ENCODE peak calls at places on chromosome 7, in ten cellular contexts. E is tibial nerve, U is AG04450, Q is hepatocyte, L is A549, M is IMR-90, S is K562, W is transverse colon, Z is H9, A is colonic mucosa. H is an unnamed sample.

GRCh38 chr7:104791065-104791464 is 222.9 kb upstream of the KMT2E start:
- DNase-seq in E (no peak), U (no peak), Q (no peak), L (no peak), M (no peak), S (no peak), W (no peak), Z (no peak), A (no peak), H (no peak)

GRCh38 chr7:83301416-83301815 is 138.7 kb upstream of the PCLO start:
- DNase-seq in E (no peak), U (no peak), Q (no peak), L (no peak), M (no peak), S (no peak), W (no peak), Z (no peak), A (no peak), H (no peak)

GRCh38 chr7:93890041-93890463 is 501 bp downstream of the TFPI2 start:
- DNase-seq in E (no peak), U (no peak), Q (peak; percentile 56), L (peak; percentile 46), M (peak; percentile 63), S (no peak), W (no peak), Z (peak; percentile 68), A (no peak), H (peak; percentile 48)

GRCh38 chr7:24340727-24341126 is 56.7 kb downstream of the NPY start:
- DNase-seq in E (no peak), U (no peak), Q (no peak), L (no peak), M (no peak), S (no peak), W (no peak), Z (no peak), A (no peak), H (no peak)

GRCh38 chr7:37035631-37036030 is 311.3 kb upstream of the AOAH start:
- DNase-seq in E (no peak), U (no peak), Q (no peak), L (no peak), M (no peak), S (no peak), W (no peak), Z (no peak), A (no peak), H (no peak)

GRCh38 chr7:137715101-137715500 is 131.7 kb downstream of the DGKI start:
- DNase-seq in E (no peak), U (no peak), Q (no peak), L (no peak), M (peak; percentile 16), S (no peak), W (no peak), Z (no peak), A (no peak), H (no peak)

GRCh38 chr7:149209518-149210269 is 14.3 kb downstream of the ZNF282 start:
- DNase-seq in E (peak; percentile 19), U (no peak), Q (peak; percentile 60), L (peak; percentile 83), M (peak; percentile 55), S (peak; percentile 82), W (peak; percentile 45), Z (peak; percentile 80), A (peak; percentile 51), H (peak; percentile 48)

GRCh38 chr7:126715076-126715475 is 537.7 kb downstream of the GRM8 start:
- DNase-seq in E (no peak), U (no peak), Q (no peak), L (no peak), M (no peak), S (no peak), W (no peak), Z (no peak), A (no peak), H (no peak)

GRCh38 chr7:34091330-34091917 is 186.1 kb downstream of the BMPER start:
- DNase-seq in E (peak; percentile 47), U (peak; percentile 18), Q (peak; percentile 49), L (no peak), M (peak; percentile 69), S (peak; percentile 29), W (peak; percentile 26), Z (peak; percentile 37), A (peak; percentile 31), H (no peak)
- TF ChIP-seq CTCF in E (peak; percentile 45), U (peak; percentile 51), Q (peak; percentile 52), L (peak; percentile 62), M (peak; percentile 76), S (peak; percentile 24), W (peak; percentile 43), Z (peak; percentile 82), A (peak; percentile 37), H (peak; percentile 67)

GRCh38 chr7:55179897-55180682 is 161.3 kb downstream of the EGFR start:
- DNase-seq in E (no peak), U (no peak), Q (no peak), L (no peak), M (no peak), S (no peak), W (no peak), Z (no peak), A (no peak), H (no peak)

GRCh38 chr7:55177068-55177530 is 158.3 kb downstream of the EGFR start:
- DNase-seq in E (no peak), U (no peak), Q (no peak), L (no peak), M (no peak), S (no peak), W (no peak), Z (no peak), A (no peak), H (no peak)

GRCh38 chr7:55178863-55179773 is 160.3 kb downstream of the EGFR start:
- DNase-seq in E (no peak), U (no peak), Q (peak; percentile 41), L (no peak), M (no peak), S (no peak), W (no peak), Z (no peak), A (no peak), H (no peak)

GRCh38 chr7:55178292-55178862 is 159.6 kb downstream of the EGFR start:
- DNase-seq in E (no peak), U (no peak), Q (no peak), L (no peak), M (no peak), S (no peak), W (no peak), Z (no peak), A (no peak), H (peak; percentile 38)

DNA sequence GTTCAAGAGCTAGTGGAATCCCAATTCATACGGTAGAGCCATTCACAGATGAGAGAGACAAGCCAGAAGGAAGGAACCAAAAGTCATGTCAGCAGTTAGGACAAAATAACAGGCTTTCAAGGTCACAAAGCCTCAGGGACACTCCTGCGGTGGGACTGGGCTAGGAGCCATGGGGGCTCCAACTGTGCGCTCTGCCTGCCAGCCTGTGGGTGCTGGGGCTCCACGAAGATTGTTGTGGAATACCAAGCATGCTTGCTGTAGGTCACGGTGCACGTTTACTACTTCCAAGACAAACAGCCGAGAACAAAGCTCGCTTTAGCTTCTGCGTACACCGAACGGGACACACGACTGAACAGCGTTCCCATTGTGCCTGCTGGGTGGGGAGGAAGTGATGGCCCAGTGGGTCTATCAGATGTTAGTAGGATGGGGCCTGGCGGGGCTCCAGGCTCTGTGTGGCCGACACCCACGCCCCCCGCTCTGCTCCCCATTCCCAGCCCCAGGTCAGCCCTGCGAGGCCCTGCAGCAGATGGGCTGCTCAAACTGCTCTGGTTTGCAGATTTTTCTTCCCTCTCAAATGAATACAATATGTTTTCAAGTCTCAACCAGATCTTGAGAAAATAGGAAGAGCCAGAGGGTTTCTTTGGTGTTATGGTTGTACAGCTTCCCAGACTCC is 158.9 kb downstream of the EGFR start:
- DNase-seq in E (peak; percentile 79), U (no peak), Q (no peak), L (no peak), M (no peak), S (no peak), W (peak; percentile 21), Z (no peak), A (no peak), H (peak; percentile 58)
- H3K27ac ChIP-seq in E (peak overlapping the region; percentile 47), U (no peak overlapping the region), Q (peak overlapping the region; percentile 85), L (no peak overlapping the region), M (no peak overlapping the region), S (no peak overlapping the region), W (peak overlapping the region; percentile 22), Z (no peak overlapping the region), A (peak overlapping the region; percentile 3), H (peak overlapping the region; percentile 65)

GRCh38 chr7:1651031-1651446 is 19.0 kb upstream of the ELFN1 start:
- DNase-seq in E (no peak), U (no peak), Q (no peak), L (no peak), M (no peak), S (no peak), W (no peak), Z (no peak), A (no peak), H (no peak)

GRCh38 chr7:1651897-1652296 is 18.2 kb upstream of the ELFN1 start:
- DNase-seq in E (no peak), U (no peak), Q (no peak), L (no peak), M (no peak), S (no peak), W (no peak), Z (peak; percentile 18), A (no peak), H (no peak)

GRCh38 chr7:1647961-1648631 is 22.0 kb upstream of the ELFN1 start:
- DNase-seq in E (no peak), U (no peak), Q (no peak), L (no peak), M (no peak), S (peak; percentile 92), W (no peak), Z (no peak), A (no peak), H (peak; percentile 92)

GRCh38 chr7:1649751-1650326 is 20.2 kb upstream of the ELFN1 start:
- DNase-seq in E (no peak), U (no peak), Q (no peak), L (no peak), M (no peak), S (no peak), W (no peak), Z (no peak), A (no peak), H (no peak)

DNA sequence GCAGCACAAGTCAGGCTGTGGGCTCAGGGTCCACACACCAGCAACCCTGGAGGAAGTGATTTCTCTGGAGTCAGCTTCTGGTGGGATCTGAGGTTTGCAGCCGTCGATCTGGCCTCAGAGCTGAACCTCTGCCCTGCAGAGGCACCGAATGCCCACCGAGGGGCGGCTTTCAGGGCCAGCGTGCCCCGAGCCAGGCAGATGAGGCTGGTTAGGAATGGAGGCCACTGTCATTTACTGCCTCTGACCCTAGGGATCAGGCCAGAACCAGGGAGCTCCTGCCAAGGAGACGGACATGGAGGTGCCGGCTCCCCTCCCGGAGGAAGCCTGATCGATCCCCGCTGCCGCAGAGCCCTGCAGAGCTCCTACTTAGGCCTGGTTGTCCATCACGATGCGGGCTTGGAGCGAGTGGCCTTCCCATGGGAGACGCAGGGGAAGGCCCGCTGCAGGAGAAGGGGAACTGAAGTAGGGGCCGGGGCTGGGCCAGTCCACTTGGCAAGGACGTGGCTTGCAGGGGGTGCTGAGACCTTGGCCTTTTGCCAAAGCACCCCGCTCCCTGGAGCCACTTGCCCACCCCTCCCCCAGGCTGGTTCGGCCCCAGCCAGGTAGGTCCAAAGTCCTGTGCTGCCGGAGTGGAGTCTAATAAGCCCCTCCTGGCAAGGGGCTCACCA is 19.6 kb upstream of the ELFN1 start:
- DNase-seq in E (no peak), U (no peak), Q (peak; percentile 3), L (no peak), M (no peak), S (no peak), W (no peak), Z (no peak), A (no peak), H (peak; percentile 12)
- TF ChIP-seq CTCF in E (no peak), U (no peak), Q (no peak), L (no peak), M (no peak), S (no peak), W (no peak), Z (peak; percentile 22), A (no peak), H (no peak)

GRCh38 chr7:11830582-11831382 is 1.2 kb downstream of the THSD7A start:
- DNase-seq in E (no peak), U (no peak), Q (peak; percentile 19), L (no peak), M (peak; percentile 1), S (no peak), W (no peak), Z (no peak), A (no peak), H (no peak)
- H3K27ac ChIP-seq in E (peak overlapping the region; percentile 41), U (no peak overlapping the region), Q (peak overlapping the region; percentile 30), L (peak overlapping the region; percentile 90), M (no peak overlapping the region), S (no peak overlapping the region), W (peak overlapping the region; percentile 69), Z (no peak overlapping the region), A (no peak overlapping the region), H (no peak overlapping the region)